ENCODE peak calls at places on chromosomes 4 and X, in nine cellular contexts. L, E, A, R, J, N, O, K and U are unnamed samples.

GRCh38 chr4:52883707-52884669 is 21.9 kb downstream of the RASL11B start:
- DNase-seq in L (no peak), E (no peak), A (no peak), R (no peak), J (no peak), N (no peak), O (no peak), K (no peak), U (no peak)

GRCh38 chrX:153766871-153767673 is 3.0 kb downstream of the PLXNB3 start:
- DNase-seq in L (no peak), E (no peak), A (no peak), R (no peak), J (no peak), N (no peak), O (no peak), K (peak; percentile 13), U (no peak)

GRCh38 chr4:34464196-34464595 is 1780.1 kb downstream of the ARAP2 start:
- DNase-seq in L (no peak), E (no peak), A (no peak), R (no peak), J (no peak), N (no peak), O (no peak), K (no peak), U (no peak)

GRCh38 chr4:40515037-40515397 is 114.6 kb downstream of the RBM47 start:
- DNase-seq in L (peak; percentile 42), E (no peak), A (no peak), R (peak; percentile 33), J (no peak), N (peak; percentile 19), O (no peak), K (peak; percentile 40), U (no peak)

GRCh38 chr4:1998296-1998695 is 10.5 kb downstream of the NELFA start:
- DNase-seq in L (peak; percentile 45), E (peak; percentile 57), A (no peak), R (peak; percentile 29), J (no peak), N (peak; percentile 15), O (no peak), K (no peak), U (no peak)

GRCh38 chr4:101500742-101501141 is 153.4 kb upstream of the PPP3CA start:
- DNase-seq in L (no peak), E (no peak), A (no peak), R (no peak), J (no peak), N (no peak), O (no peak), K (no peak), U (peak; percentile 8)

GRCh38 chr4:159455675-159456235 is 352.9 kb downstream of the RAPGEF2 start:
- DNase-seq in L (peak; percentile 62), E (peak; percentile 10), A (no peak), R (peak; percentile 67), J (no peak), N (peak; percentile 57), O (no peak), K (no peak), U (peak; percentile 63)

GRCh38 chr4:106266201-106266600 is 49.8 kb downstream of the TBCK start:
- DNase-seq in L (peak; percentile 61), E (no peak), A (no peak), R (peak; percentile 38), J (no peak), N (peak; percentile 67), O (no peak), K (no peak), U (peak; percentile 45)

GRCh38 chr4:1092026-1092982 is 21.1 kb downstream of the RNF212 start:
- DNase-seq in L (no peak), E (peak; percentile 59), A (no peak), R (no peak), J (no peak), N (no peak), O (peak; percentile 81), K (no peak), U (no peak)

GRCh38 chrX:55206152-55206941 is 13.8 kb upstream of the PAGE5 start:
- DNase-seq in L (no peak), E (no peak), A (no peak), R (no peak), J (no peak), N (no peak), O (no peak), K (no peak), U (no peak)